ENCODE peak calls at places on chromosomes 5 and 9, in six cellular contexts. T, L, V, Z, N and G are unnamed samples.

GRCh38 chr5:68562308-68562707 is 346.8 kb downstream of the PIK3R1 start:
- DNase-seq in V (no peak), N (no peak), Z (peak), T (no peak), L (no peak), G (no peak)

GRCh38 chr5:119578937-119579336 is 50.4 kb upstream of the FAM170A start:
- DNase-seq in L (no peak), N (no peak), T (no peak), V (no peak), Z (no peak), G (peak)

GRCh38 chr9:86843182-86843581 is 104.1 kb downstream of the GAS1 start:
- DNase-seq in N (peak), Z (no peak), T (no peak), L (no peak), V (peak), G (no peak)

GRCh38 chr5:448061-448765 is 5.2 kb downstream of the EXOC3 start:
- DNase-seq in L (no peak), T (peak), V (no peak), N (no peak), Z (peak), G (peak)

GRCh38 chr5:159533197-159533596 is 202.9 kb upstream of the IL12B start:
- DNase-seq in T (no peak), L (no peak), Z (no peak), N (peak), V (no peak), G (no peak)

GRCh38 chr9:113928269-113928668 is 52.2 kb downstream of the ZNF618 start:
- DNase-seq in Z (no peak), N (no peak), T (no peak), V (no peak), L (no peak), G (no peak)

GRCh38 chr5:149415245-149415967 is 36.3 kb upstream of the IL17B start:
- DNase-seq in N (no peak), L (no peak), Z (no peak), V (no peak), T (no peak), G (no peak)

GRCh38 chr5:138212828-138213160 is 329 bp downstream of the CDC23 start:
- DNase-seq in L (peak), N (peak), Z (no peak), V (no peak), T (no peak), G (no peak)

GRCh38 chr9:35415769-35416427 is 74.0 kb upstream of the RUSC2 start:
- DNase-seq in V (no peak), N (no peak), Z (no peak), L (no peak), T (no peak), G (no peak)

GRCh38 chr5:172454355-172455086 is at the start of gene SH3PXD2B:
- DNase-seq in T (peak), Z (peak), L (no peak), N (peak), V (no peak), G (peak)